ENCODE peak calls at places on chromosomes 12 and 14, in seven cellular contexts. One of them, this sample, is unnamed.

GRCh38 chr12:124172646-124173045 is 122.2 kb upstream of the RFLNA start:
- DNase-seq in HFF-Myc: no peak
- DNase-seq in fibroblast of mammary gland: no peak
- DNase-seq in Caki2: no peak
- DNase-seq in NCI-H1694 treated with DMSO at 0.1 percent for 48 hours: no peak
- DNase-seq in HS-27A: peak; percentile 71
- DNase-seq in MCF 10A: peak; percentile 44
- DNase-seq in this sample: no peak

GRCh38 chr12:92070864-92071445 is 74.7 kb downstream of the BTG1 start:
- DNase-seq in Caki2: peak; percentile 81
- DNase-seq in HS-27A: no peak
- DNase-seq in fibroblast of mammary gland: peak; percentile 86
- DNase-seq in NCI-H1694 treated with DMSO at 0.1 percent for 48 hours: no peak
- DNase-seq in HFF-Myc: no peak
- DNase-seq in MCF 10A: peak; percentile 82
- DNase-seq in this sample: no peak

GRCh38 chr12:54126696-54127537 is 61.9 kb downstream of the SMUG1 start:
- DNase-seq in Caki2: no peak
- DNase-seq in HS-27A: no peak
- DNase-seq in MCF 10A: peak; percentile 69
- DNase-seq in HFF-Myc: no peak
- DNase-seq in fibroblast of mammary gland: peak; percentile 54
- DNase-seq in NCI-H1694 treated with DMSO at 0.1 percent for 48 hours: no peak
- DNase-seq in this sample: peak; percentile 93

GRCh38 chr14:89956294-89957009 is 725 bp downstream of the TDP1 start:
- DNase-seq in fibroblast of mammary gland: peak; percentile 92
- DNase-seq in NCI-H1694 treated with DMSO at 0.1 percent for 48 hours: no peak
- DNase-seq in HS-27A: peak; percentile 83
- DNase-seq in MCF 10A: peak; percentile 86
- DNase-seq in HFF-Myc: peak; percentile 65
- DNase-seq in Caki2: peak; percentile 68
- DNase-seq in this sample: peak; percentile 94

GRCh38 chr12:1666685-1667162 is 24.1 kb upstream of the ADIPOR2 start:
- DNase-seq in HS-27A: no peak
- DNase-seq in HFF-Myc: no peak
- DNase-seq in fibroblast of mammary gland: no peak
- DNase-seq in NCI-H1694 treated with DMSO at 0.1 percent for 48 hours: no peak
- DNase-seq in MCF 10A: no peak
- DNase-seq in Caki2: no peak
- DNase-seq in this sample: no peak

GRCh38 chr12:124764870-124765570 is 98.6 kb downstream of the SCARB1 start:
- DNase-seq in HS-27A: no peak
- DNase-seq in fibroblast of mammary gland: peak; percentile 99
- DNase-seq in HFF-Myc: peak; percentile 52
- DNase-seq in MCF 10A: peak; percentile 82
- DNase-seq in NCI-H1694 treated with DMSO at 0.1 percent for 48 hours: no peak
- DNase-seq in Caki2: no peak
- DNase-seq in this sample: no peak

GRCh38 chr12:124457287-124458219 is 109.9 kb downstream of the NCOR2 start:
- DNase-seq in HS-27A: no peak
- DNase-seq in Caki2: no peak
- DNase-seq in NCI-H1694 treated with DMSO at 0.1 percent for 48 hours: no peak
- DNase-seq in MCF 10A: no peak
- DNase-seq in fibroblast of mammary gland: peak; percentile 61
- DNase-seq in HFF-Myc: no peak
- DNase-seq in this sample: peak; percentile 94

GRCh38 chr14:103008768-103009342 is 48.5 kb downstream of the CDC42BPB start:
- DNase-seq in Caki2: no peak
- DNase-seq in HS-27A: no peak
- DNase-seq in HFF-Myc: no peak
- DNase-seq in fibroblast of mammary gland: peak; percentile 42
- DNase-seq in NCI-H1694 treated with DMSO at 0.1 percent for 48 hours: peak; percentile 72
- DNase-seq in MCF 10A: peak; percentile 26
- DNase-seq in this sample: peak; percentile 77

GRCh38 chr14:90704362-90705051 is 111.7 kb downstream of the TTC7B start:
- DNase-seq in NCI-H1694 treated with DMSO at 0.1 percent for 48 hours: no peak
- DNase-seq in fibroblast of mammary gland: no peak
- DNase-seq in HFF-Myc: no peak
- DNase-seq in Caki2: no peak
- DNase-seq in MCF 10A: no peak
- DNase-seq in HS-27A: no peak
- DNase-seq in this sample: no peak

GRCh38 chr12:93468008-93468371 is 676 bp downstream of the MRPL42 start:
- DNase-seq in Caki2: no peak
- DNase-seq in HFF-Myc: no peak
- DNase-seq in fibroblast of mammary gland: no peak
- DNase-seq in HS-27A: no peak
- DNase-seq in MCF 10A: no peak
- DNase-seq in NCI-H1694 treated with DMSO at 0.1 percent for 48 hours: no peak
- DNase-seq in this sample: no peak

GRCh38 chr12:52836042-52836466 is 1.9 kb upstream of the KRT79 start:
- DNase-seq in Caki2: no peak
- DNase-seq in NCI-H1694 treated with DMSO at 0.1 percent for 48 hours: no peak
- DNase-seq in HS-27A: no peak
- DNase-seq in MCF 10A: no peak
- DNase-seq in fibroblast of mammary gland: peak; percentile 69
- DNase-seq in HFF-Myc: no peak
- DNase-seq in this sample: peak; percentile 63

GRCh38 chr12:88733003-88733402 is 152.7 kb upstream of the KITLG start:
- DNase-seq in MCF 10A: no peak
- DNase-seq in HS-27A: no peak
- DNase-seq in Caki2: no peak
- DNase-seq in fibroblast of mammary gland: no peak
- DNase-seq in NCI-H1694 treated with DMSO at 0.1 percent for 48 hours: no peak
- DNase-seq in HFF-Myc: no peak
- DNase-seq in this sample: no peak

GRCh38 chr14:104999361-104999760 is 13.8 kb downstream of the CLBA1 start:
- DNase-seq in fibroblast of mammary gland: no peak
- DNase-seq in MCF 10A: no peak
- DNase-seq in Caki2: no peak
- DNase-seq in NCI-H1694 treated with DMSO at 0.1 percent for 48 hours: peak; percentile 97
- DNase-seq in HS-27A: no peak
- DNase-seq in HFF-Myc: no peak
- DNase-seq in this sample: no peak

GRCh38 chr12:3896851-3897351 is 23.7 kb upstream of the PARP11 start:
- DNase-seq in fibroblast of mammary gland: peak; percentile 18
- DNase-seq in MCF 10A: no peak
- DNase-seq in HS-27A: no peak
- DNase-seq in NCI-H1694 treated with DMSO at 0.1 percent for 48 hours: no peak
- DNase-seq in HFF-Myc: no peak
- DNase-seq in Caki2: no peak
- DNase-seq in this sample: no peak

GRCh38 chr12:87779016-87779415 is 250.2 kb downstream of the C12orf50 start:
- DNase-seq in NCI-H1694 treated with DMSO at 0.1 percent for 48 hours: no peak
- DNase-seq in fibroblast of mammary gland: no peak
- DNase-seq in HS-27A: no peak
- DNase-seq in Caki2: peak; percentile 100
- DNase-seq in HFF-Myc: no peak
- DNase-seq in MCF 10A: peak; percentile 59
- DNase-seq in this sample: peak; percentile 34

GRCh38 chr12:75892779-75893408 is 138.7 kb downstream of the PHLDA1 start:
- DNase-seq in HS-27A: peak; percentile 33
- DNase-seq in Caki2: no peak
- DNase-seq in NCI-H1694 treated with DMSO at 0.1 percent for 48 hours: no peak
- DNase-seq in HFF-Myc: no peak
- DNase-seq in fibroblast of mammary gland: peak; percentile 55
- DNase-seq in MCF 10A: peak; percentile 32
- DNase-seq in this sample: no peak

GRCh38 chr12:53941187-53941586 is 2.6 kb downstream of the HOXC13 start:
- DNase-seq in fibroblast of mammary gland: no peak
- DNase-seq in HFF-Myc: no peak
- DNase-seq in NCI-H1694 treated with DMSO at 0.1 percent for 48 hours: no peak
- DNase-seq in HS-27A: no peak
- DNase-seq in Caki2: no peak
- DNase-seq in MCF 10A: no peak
- DNase-seq in this sample: no peak

GRCh38 chr14:36553650-36554260 is 28.7 kb downstream of the NKX2-8 start:
- DNase-seq in NCI-H1694 treated with DMSO at 0.1 percent for 48 hours: peak; percentile 36
- DNase-seq in HFF-Myc: peak; percentile 26
- DNase-seq in MCF 10A: peak; percentile 61
- DNase-seq in HS-27A: no peak
- DNase-seq in Caki2: peak; percentile 34
- DNase-seq in fibroblast of mammary gland: peak; percentile 54
- DNase-seq in this sample: no peak

This sample was measured in posterior vena cava.